ENCODE peak calls at places on chromosomes 16 and 17, in five cellular contexts. One of them, this sample, is unnamed.

GRCh38 chr16:22186517-22186916 is 19.6 kb upstream of the EEF2K start:
- DNase-seq in HuH-7.5: no peak
- DNase-seq in bronchial epithelial cell: no peak
- DNase-seq in smooth muscle cell of the brain vasculature: no peak
- DNase-seq in mesothelial cell of epicardium: no peak
- DNase-seq in this sample: no peak

GRCh38 chr17:34437188-34437587 is 74.2 kb upstream of the CCL1 start:
- DNase-seq in HuH-7.5: no peak
- DNase-seq in bronchial epithelial cell: no peak
- DNase-seq in smooth muscle cell of the brain vasculature: no peak
- DNase-seq in mesothelial cell of epicardium: no peak
- DNase-seq in this sample: no peak

GRCh38 chr16:89557230-89557935 is 3.1 kb upstream of the RPL13 start:
- DNase-seq in HuH-7.5: peak
- DNase-seq in bronchial epithelial cell: peak
- DNase-seq in smooth muscle cell of the brain vasculature: peak
- DNase-seq in mesothelial cell of epicardium: peak
- DNase-seq in this sample: no peak

GRCh38 chr16:71853413-71853812 is 7.6 kb downstream of the ATXN1L start:
- DNase-seq in HuH-7.5: no peak
- DNase-seq in bronchial epithelial cell: no peak
- DNase-seq in smooth muscle cell of the brain vasculature: no peak
- DNase-seq in mesothelial cell of epicardium: no peak
- DNase-seq in this sample: no peak

GRCh38 chr17:76164331-76164730 is 23.3 kb upstream of the FOXJ1 start:
- DNase-seq in HuH-7.5: no peak
- DNase-seq in bronchial epithelial cell: no peak
- DNase-seq in smooth muscle cell of the brain vasculature: no peak
- DNase-seq in mesothelial cell of epicardium: no peak
- DNase-seq in this sample: no peak

GRCh38 chr16:1787056-1787321 is 4.2 kb downstream of the NUBP2 start:
- DNase-seq in HuH-7.5: no peak
- DNase-seq in bronchial epithelial cell: no peak
- DNase-seq in smooth muscle cell of the brain vasculature: no peak
- DNase-seq in mesothelial cell of epicardium: no peak
- DNase-seq in this sample: no peak

GRCh38 chr17:80539022-80539421 is 5.6 kb upstream of the RPTOR start:
- DNase-seq in HuH-7.5: no peak
- DNase-seq in bronchial epithelial cell: no peak
- DNase-seq in smooth muscle cell of the brain vasculature: no peak
- DNase-seq in mesothelial cell of epicardium: no peak
- DNase-seq in this sample: no peak

GRCh38 chr16:28326881-28327610 is 34.7 kb downstream of the SBK1 start:
- DNase-seq in HuH-7.5: peak
- DNase-seq in bronchial epithelial cell: peak
- DNase-seq in smooth muscle cell of the brain vasculature: no peak
- DNase-seq in mesothelial cell of epicardium: peak
- DNase-seq in this sample: no peak

GRCh38 chr17:6496636-6497441 is 52.6 kb downstream of the PIMREG start:
- DNase-seq in HuH-7.5: no peak
- DNase-seq in bronchial epithelial cell: no peak
- DNase-seq in smooth muscle cell of the brain vasculature: no peak
- DNase-seq in mesothelial cell of epicardium: no peak
- DNase-seq in this sample: no peak

This sample was measured in LoVo.